ENCODE peak calls at places on chromosomes 1 and 21, in five cellular contexts. One of them, this sample, is unnamed.

GRCh38 chr1:159009704-159010361 is at the start of gene IFI16:
- DNase-seq in fibroblast of lung: peak
- DNase-seq in neural progenitor cell: no peak
- DNase-seq in astrocyte: peak
- DNase-seq in DND-41: peak
- DNase-seq in this sample: peak

GRCh38 chr1:240888039-240888786 is 276.3 kb upstream of the GREM2 start:
- DNase-seq in fibroblast of lung: peak
- DNase-seq in neural progenitor cell: peak
- DNase-seq in astrocyte: no peak
- DNase-seq in DND-41: peak
- DNase-seq in this sample: no peak

GRCh38 chr1:185279571-185279970 is 37.5 kb downstream of the IVNS1ABP start:
- DNase-seq in fibroblast of lung: peak
- DNase-seq in neural progenitor cell: no peak
- DNase-seq in astrocyte: peak
- DNase-seq in DND-41: no peak
- DNase-seq in this sample: no peak

GRCh38 chr21:38293765-38294164 is 37.0 kb downstream of the KCNJ15 start:
- DNase-seq in fibroblast of lung: no peak
- DNase-seq in neural progenitor cell: no peak
- DNase-seq in astrocyte: no peak
- DNase-seq in DND-41: no peak
- DNase-seq in this sample: no peak

GRCh38 chr1:228398741-228399461 is 7.7 kb downstream of the TRIM11 start:
- DNase-seq in fibroblast of lung: no peak
- DNase-seq in neural progenitor cell: no peak
- DNase-seq in astrocyte: no peak
- DNase-seq in DND-41: no peak
- DNase-seq in this sample: no peak

GRCh38 chr1:111192074-111192473 is 8.4 kb downstream of the DENND2D start:
- DNase-seq in fibroblast of lung: no peak
- DNase-seq in neural progenitor cell: no peak
- DNase-seq in astrocyte: no peak
- DNase-seq in DND-41: no peak
- DNase-seq in this sample: no peak

GRCh38 chr1:145782166-145783099 is 41.5 kb downstream of the RNF115 start:
- DNase-seq in fibroblast of lung: peak
- DNase-seq in neural progenitor cell: no peak
- DNase-seq in astrocyte: peak
- DNase-seq in DND-41: no peak
- DNase-seq in this sample: peak

GRCh38 chr1:91717839-91718238 is 168.1 kb downstream of the TGFBR3 start:
- DNase-seq in fibroblast of lung: no peak
- DNase-seq in neural progenitor cell: no peak
- DNase-seq in astrocyte: no peak
- DNase-seq in DND-41: no peak
- DNase-seq in this sample: no peak

GRCh38 chr1:39928809-39929587 is 25.9 kb upstream of the MFSD2A start:
- DNase-seq in fibroblast of lung: no peak
- DNase-seq in neural progenitor cell: no peak
- DNase-seq in astrocyte: no peak
- DNase-seq in DND-41: no peak
- DNase-seq in this sample: no peak

GRCh38 chr21:31182231-31183129 is 144.2 kb upstream of the KRTAP19-8 start:
- DNase-seq in fibroblast of lung: no peak
- DNase-seq in neural progenitor cell: no peak
- DNase-seq in astrocyte: no peak
- DNase-seq in DND-41: peak
- DNase-seq in this sample: no peak

GRCh38 chr1:236301080-236301957 is 19.6 kb upstream of the ERO1B start:
- DNase-seq in fibroblast of lung: no peak
- DNase-seq in neural progenitor cell: no peak
- DNase-seq in astrocyte: no peak
- DNase-seq in DND-41: no peak
- DNase-seq in this sample: no peak

GRCh38 chr1:107145637-107146036 is 4.8 kb downstream of the NTNG1 start:
- DNase-seq in fibroblast of lung: no peak
- DNase-seq in neural progenitor cell: no peak
- DNase-seq in astrocyte: no peak
- DNase-seq in DND-41: no peak
- DNase-seq in this sample: no peak

GRCh38 chr1:183327429-183328290 is 90.5 kb downstream of the NMNAT2 start:
- DNase-seq in fibroblast of lung: no peak
- DNase-seq in neural progenitor cell: no peak
- DNase-seq in astrocyte: no peak
- DNase-seq in DND-41: no peak
- DNase-seq in this sample: no peak

GRCh38 chr1:240562111-240562590 is 49.8 kb downstream of the GREM2 start:
- DNase-seq in fibroblast of lung: peak
- DNase-seq in neural progenitor cell: no peak
- DNase-seq in astrocyte: peak
- DNase-seq in DND-41: no peak
- DNase-seq in this sample: no peak

GRCh38 chr1:99650773-99651437 is 5.0 kb downstream of the PALMD start:
- DNase-seq in fibroblast of lung: no peak
- DNase-seq in neural progenitor cell: peak
- DNase-seq in astrocyte: peak
- DNase-seq in DND-41: no peak
- DNase-seq in this sample: no peak

GRCh38 chr21:39660191-39660590 is 47.5 kb downstream of the B3GALT5 start:
- DNase-seq in fibroblast of lung: peak
- DNase-seq in neural progenitor cell: no peak
- DNase-seq in astrocyte: peak
- DNase-seq in DND-41: no peak
- DNase-seq in this sample: no peak

GRCh38 chr1:20511518-20512428 is 3.8 kb upstream of the MUL1 start:
- DNase-seq in fibroblast of lung: no peak
- DNase-seq in neural progenitor cell: no peak
- DNase-seq in astrocyte: no peak
- DNase-seq in DND-41: no peak
- DNase-seq in this sample: no peak

GRCh38 chr1:3081171-3081683 is 12.2 kb downstream of the PRDM16 start:
- DNase-seq in fibroblast of lung: no peak
- DNase-seq in neural progenitor cell: no peak
- DNase-seq in astrocyte: no peak
- DNase-seq in DND-41: no peak
- DNase-seq in this sample: no peak

GRCh38 chr21:36337099-36337509 is 17.1 kb downstream of the MORC3 start:
- DNase-seq in fibroblast of lung: peak
- DNase-seq in neural progenitor cell: no peak
- DNase-seq in astrocyte: peak
- DNase-seq in DND-41: no peak
- DNase-seq in this sample: peak

GRCh38 chr1:40162791-40163441 is 1.7 kb downstream of the RLF start:
- DNase-seq in fibroblast of lung: no peak
- DNase-seq in neural progenitor cell: no peak
- DNase-seq in astrocyte: peak
- DNase-seq in DND-41: no peak
- DNase-seq in this sample: no peak

GRCh38 chr1:24932284-24932683 is 2.2 kb upstream of the RUNX3 start:
- DNase-seq in fibroblast of lung: no peak
- DNase-seq in neural progenitor cell: peak
- DNase-seq in astrocyte: no peak
- DNase-seq in DND-41: peak
- DNase-seq in this sample: no peak

GRCh38 chr1:239025223-239025622 is 361.1 kb upstream of the CHRM3 start:
- DNase-seq in fibroblast of lung: no peak
- DNase-seq in neural progenitor cell: no peak
- DNase-seq in astrocyte: no peak
- DNase-seq in DND-41: no peak
- DNase-seq in this sample: no peak

GRCh38 chr1:28058168-28058567 is 30.2 kb downstream of the EYA3 start:
- DNase-seq in fibroblast of lung: no peak
- DNase-seq in neural progenitor cell: no peak
- DNase-seq in astrocyte: no peak
- DNase-seq in DND-41: no peak
- DNase-seq in this sample: no peak

GRCh38 chr1:114137497-114137896 is 16.2 kb downstream of the SYT6 start:
- DNase-seq in fibroblast of lung: no peak
- DNase-seq in neural progenitor cell: no peak
- DNase-seq in astrocyte: no peak
- DNase-seq in DND-41: no peak
- DNase-seq in this sample: no peak

GRCh38 chr1:161725888-161726630 is 4.7 kb downstream of the FCRLB start:
- DNase-seq in fibroblast of lung: peak
- DNase-seq in neural progenitor cell: peak
- DNase-seq in astrocyte: peak
- DNase-seq in DND-41: peak
- DNase-seq in this sample: no peak

GRCh38 chr1:18557621-18558465 is 72.8 kb upstream of the PAX7 start:
- DNase-seq in fibroblast of lung: no peak
- DNase-seq in neural progenitor cell: peak
- DNase-seq in astrocyte: no peak
- DNase-seq in DND-41: no peak
- DNase-seq in this sample: no peak

GRCh38 chr1:224615861-224616760 is at the start of gene CNIH3:
- DNase-seq in fibroblast of lung: peak
- DNase-seq in neural progenitor cell: peak
- DNase-seq in astrocyte: peak
- DNase-seq in DND-41: peak
- DNase-seq in this sample: no peak

GRCh38 chr1:97364086-97364485 is 556.7 kb downstream of the DPYD start:
- DNase-seq in fibroblast of lung: peak
- DNase-seq in neural progenitor cell: no peak
- DNase-seq in astrocyte: peak
- DNase-seq in DND-41: no peak
- DNase-seq in this sample: no peak
- H2AFZ ChIP-seq in fibroblast of lung: no peak
- H2AFZ ChIP-seq in neural progenitor cell: no peak
- H2AFZ ChIP-seq in astrocyte: no peak
- H2AFZ ChIP-seq in DND-41: no peak
- H2AFZ ChIP-seq in this sample: no peak

GRCh38 chr1:119893827-119894700 is 2.3 kb downstream of the ADAM30 start:
- DNase-seq in fibroblast of lung: no peak
- DNase-seq in neural progenitor cell: no peak
- DNase-seq in astrocyte: no peak
- DNase-seq in DND-41: peak
- DNase-seq in this sample: no peak

GRCh38 chr1:119895102-119895501 is 1.2 kb downstream of the ADAM30 start:
- DNase-seq in fibroblast of lung: no peak
- DNase-seq in neural progenitor cell: no peak
- DNase-seq in astrocyte: no peak
- DNase-seq in DND-41: no peak
- DNase-seq in this sample: no peak

GRCh38 chr1:119893238-119893791 is 3.0 kb downstream of the ADAM30 start:
- DNase-seq in fibroblast of lung: no peak
- DNase-seq in neural progenitor cell: no peak
- DNase-seq in astrocyte: no peak
- DNase-seq in DND-41: peak
- DNase-seq in this sample: no peak

GRCh38 chr1:119898520-119898919 is 2.2 kb upstream of the ADAM30 start:
- DNase-seq in fibroblast of lung: no peak
- DNase-seq in neural progenitor cell: no peak
- DNase-seq in astrocyte: no peak
- DNase-seq in DND-41: no peak
- DNase-seq in this sample: no peak

DNA sequence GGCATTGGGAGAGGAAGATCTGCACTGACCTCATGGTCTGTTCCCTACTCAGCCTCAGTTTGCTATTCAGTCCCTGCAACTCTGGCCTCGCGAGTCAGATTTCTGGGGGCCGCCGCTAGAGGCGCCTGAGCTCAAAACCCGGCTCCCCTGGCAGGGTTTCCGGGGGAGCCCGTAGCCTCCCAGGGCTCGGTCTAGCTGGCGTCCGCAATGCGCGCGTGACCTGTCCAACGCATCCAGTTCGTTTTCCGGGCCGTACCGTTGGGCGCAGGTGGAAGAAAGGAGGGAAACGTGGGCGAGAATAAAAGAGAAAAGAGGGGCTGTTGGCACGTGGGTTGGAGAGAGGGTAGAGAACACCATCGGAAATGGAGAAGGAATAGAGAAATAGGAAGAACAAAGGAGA is at the start of gene ADAM30:
- DNase-seq in fibroblast of lung: no peak
- DNase-seq in neural progenitor cell: peak
- DNase-seq in astrocyte: no peak
- DNase-seq in DND-41: no peak
- DNase-seq in this sample: no peak
- TF ChIP-seq EZH2 in fibroblast of lung: no peak
- TF ChIP-seq EZH2 in neural progenitor cell: no peak
- TF ChIP-seq EZH2 in astrocyte: no peak
- TF ChIP-seq EZH2 in DND-41: no peak
- TF ChIP-seq EZH2 in this sample: no peak

DNA sequence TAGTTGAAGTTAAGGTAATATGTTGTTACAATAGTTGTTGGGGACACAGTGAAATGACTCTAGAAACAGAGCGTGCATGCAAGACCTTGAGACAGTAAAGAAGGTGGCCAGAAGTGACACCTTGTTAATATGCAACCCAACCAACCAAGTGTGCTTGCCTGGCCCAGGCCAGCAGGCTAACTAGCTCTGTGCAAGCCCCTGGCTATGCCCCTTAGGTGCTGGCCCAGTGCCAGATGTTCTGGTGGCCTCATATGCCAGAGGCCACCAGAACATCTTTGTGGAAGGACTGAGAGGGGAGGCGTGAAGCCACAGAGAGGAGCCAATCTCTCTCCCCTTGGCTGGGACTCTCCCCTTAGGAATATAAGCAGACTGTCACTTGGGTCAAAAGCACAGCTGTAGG is 111.2 kb upstream of the JUN start:
- DNase-seq in fibroblast of lung: no peak
- DNase-seq in neural progenitor cell: no peak
- DNase-seq in astrocyte: no peak
- DNase-seq in DND-41: no peak
- DNase-seq in this sample: no peak
- H3K4me2 ChIP-seq in fibroblast of lung: no peak
- H3K4me2 ChIP-seq in neural progenitor cell: no peak
- H3K4me2 ChIP-seq in astrocyte: no peak
- H3K4me2 ChIP-seq in DND-41: no peak
- H3K4me2 ChIP-seq in this sample: no peak

DNA sequence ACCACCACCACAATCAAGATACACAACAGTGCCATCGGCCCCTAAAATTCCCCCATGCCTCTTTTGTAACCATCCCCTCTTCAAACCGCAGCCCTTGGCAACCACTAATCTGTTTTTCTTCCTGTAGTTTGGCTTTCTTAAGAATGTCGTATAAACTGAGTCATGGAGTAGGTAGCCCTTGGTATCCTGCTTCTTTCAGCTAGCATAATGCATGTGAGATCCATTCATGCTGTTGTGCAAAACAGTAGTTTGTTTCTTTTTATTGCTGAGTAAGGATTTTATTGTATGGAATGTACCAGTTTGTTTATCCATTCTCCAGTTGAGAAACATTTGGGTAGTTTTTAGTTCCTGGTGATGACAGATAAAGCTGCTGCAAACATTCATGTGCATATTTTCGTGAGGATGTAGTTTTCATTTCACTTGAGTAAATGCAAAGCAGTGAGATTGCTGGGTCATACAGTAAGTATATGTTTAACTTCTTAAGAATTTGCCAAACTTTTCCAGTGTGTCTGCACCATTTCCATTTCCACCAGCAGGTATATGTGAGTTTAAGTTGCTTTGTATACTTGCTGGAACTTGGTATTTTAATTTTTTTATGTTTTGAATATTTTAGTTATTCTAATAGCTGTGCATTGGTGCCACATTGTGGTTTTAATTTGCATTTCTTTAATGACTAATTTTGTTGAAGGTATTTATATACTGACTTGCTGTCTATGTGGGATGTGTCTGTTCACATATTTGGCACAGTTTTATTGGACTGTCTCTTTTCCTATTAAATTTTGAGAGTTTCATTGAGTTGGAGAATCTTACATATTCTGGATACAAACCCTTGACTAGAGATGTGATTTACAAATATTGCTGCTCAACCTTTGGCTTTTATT is 148.4 kb upstream of the MAP1LC3C start:
- DNase-seq in fibroblast of lung: peak
- DNase-seq in neural progenitor cell: peak
- DNase-seq in astrocyte: peak
- DNase-seq in DND-41: peak
- DNase-seq in this sample: no peak
- H2AFZ ChIP-seq in fibroblast of lung: no peak
- H2AFZ ChIP-seq in neural progenitor cell: peak
- H2AFZ ChIP-seq in astrocyte: no peak
- H2AFZ ChIP-seq in DND-41: no peak
- H2AFZ ChIP-seq in this sample: no peak